ENCODE peak calls at places on chromosome 16, in four cellular contexts. Q is IMR-90, V is K562, W is GM12878. O is an unnamed sample.

GRCh38 chr16:87939562-87940423 is 3.5 kb upstream of the CA5A start:
- DNase-seq in Q (no peak), V (peak), W (no peak), O (no peak)

GRCh38 chr16:12609937-12610699 is 193.6 kb downstream of the CPPED1 start:
- DNase-seq in Q (no peak), V (no peak), W (no peak), O (no peak)

GRCh38 chr16:79358188-79358587 is 242.3 kb downstream of the MAF start:
- DNase-seq in Q (no peak), V (no peak), W (no peak), O (no peak)

GRCh38 chr16:27230562-27230991 is 27.3 kb downstream of the KDM8 start:
- DNase-seq in Q (no peak), V (no peak), W (no peak), O (no peak)

GRCh38 chr16:79597775-79598174 is 2.8 kb downstream of the MAF start:
- DNase-seq in Q (no peak), V (no peak), W (no peak), O (no peak)

GRCh38 chr16:11323551-11324336 is 21.5 kb upstream of the RMI2 start:
- DNase-seq in Q (no peak), V (no peak), W (no peak), O (no peak)

GRCh38 chr16:11034005-11034404 is 89.6 kb downstream of the CLEC16A start:
- DNase-seq in Q (peak), V (no peak), W (no peak), O (no peak)

GRCh38 chr16:60310836-60311445 is 1576.8 kb upstream of the GOT2 start:
- DNase-seq in Q (no peak), V (no peak), W (no peak), O (no peak)

GRCh38 chr16:48276102-48276501 is 28.8 kb upstream of the ABCC11 start:
- DNase-seq in Q (peak), V (no peak), W (no peak), O (peak)

GRCh38 chr16:47958726-47959125 is 197.1 kb downstream of the ABCC12 start:
- DNase-seq in Q (no peak), V (no peak), W (no peak), O (no peak)

GRCh38 chr16:57538235-57538711 is 1.9 kb upstream of the CCDC102A start:
- DNase-seq in Q (no peak), V (no peak), W (no peak), O (no peak)

GRCh38 chr16:89167425-89167941 is 4.1 kb upstream of the CDH15 start:
- DNase-seq in Q (peak), V (peak), W (peak), O (peak)
- TF ChIP-seq FOS in Q (no peak), V (no peak), W (no peak), O (no peak)

GRCh38 chr16:589658-590159 is at the start of gene RAB40C:
- DNase-seq in Q (peak), V (peak), W (peak), O (peak)
- TF ChIP-seq CTCF in Q (peak), V (peak), W (peak), O (no peak)

GRCh38 chr16:50198802-50199410 is 45.8 kb downstream of the TENT4B start:
- DNase-seq in Q (no peak), V (no peak), W (no peak), O (no peak)
- TF ChIP-seq FOS in Q (no peak), V (no peak), W (no peak), O (no peak)

GRCh38 chr16:54817432-54817831 is 113.2 kb upstream of the IRX5 start:
- DNase-seq in Q (no peak), V (no peak), W (no peak), O (no peak)
- TF ChIP-seq CTCF in Q (no peak), V (peak), W (no peak), O (no peak)

DNA sequence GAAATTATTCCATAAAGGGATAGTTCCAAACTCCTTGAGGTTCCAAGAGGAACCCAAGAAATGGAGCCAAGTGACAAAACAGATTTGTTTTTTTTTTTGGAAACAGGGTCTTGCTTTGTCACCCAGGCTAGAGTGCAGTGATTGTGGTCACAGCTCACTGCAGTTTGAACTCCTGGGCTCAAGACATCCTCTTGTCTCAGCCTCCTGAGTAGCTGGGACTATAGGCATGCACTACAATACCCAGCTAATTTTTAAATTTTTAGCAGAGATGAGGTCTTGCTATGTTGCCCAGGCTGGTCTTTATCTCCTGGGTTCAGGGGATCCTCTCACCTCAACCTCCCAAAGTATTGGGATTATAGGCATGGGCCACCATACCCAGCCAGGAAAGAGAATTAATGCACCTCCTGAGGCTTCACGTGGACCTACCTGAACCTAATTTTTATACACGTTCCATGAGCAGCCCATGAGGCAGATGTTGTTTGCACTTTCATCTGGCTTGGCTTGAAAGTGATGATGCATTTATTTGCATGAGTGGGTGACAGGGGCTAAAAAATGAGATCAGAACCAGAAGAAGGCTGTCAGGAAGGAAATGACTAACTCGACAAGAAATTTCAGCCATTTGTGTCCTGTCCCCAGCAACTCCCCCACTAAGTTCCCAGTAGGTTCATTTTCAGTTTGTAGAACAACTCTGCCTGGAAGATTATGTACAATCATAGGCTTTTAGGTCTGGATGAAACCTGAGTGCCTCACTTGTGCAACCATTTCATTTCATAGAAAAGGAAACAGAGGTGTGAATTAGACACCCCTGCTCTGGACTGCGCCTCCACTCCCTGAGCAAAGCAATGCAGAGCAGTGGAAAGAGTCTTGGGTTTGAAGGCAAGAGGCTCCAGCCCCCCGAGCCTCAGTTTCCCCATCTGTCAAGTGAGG is 10.3 kb upstream of the IRF8 start:
- DNase-seq in Q (peak), V (no peak), W (peak), O (peak)
- TF ChIP-seq FOS in Q (no peak), V (no peak), W (no peak), O (peak)

DNA sequence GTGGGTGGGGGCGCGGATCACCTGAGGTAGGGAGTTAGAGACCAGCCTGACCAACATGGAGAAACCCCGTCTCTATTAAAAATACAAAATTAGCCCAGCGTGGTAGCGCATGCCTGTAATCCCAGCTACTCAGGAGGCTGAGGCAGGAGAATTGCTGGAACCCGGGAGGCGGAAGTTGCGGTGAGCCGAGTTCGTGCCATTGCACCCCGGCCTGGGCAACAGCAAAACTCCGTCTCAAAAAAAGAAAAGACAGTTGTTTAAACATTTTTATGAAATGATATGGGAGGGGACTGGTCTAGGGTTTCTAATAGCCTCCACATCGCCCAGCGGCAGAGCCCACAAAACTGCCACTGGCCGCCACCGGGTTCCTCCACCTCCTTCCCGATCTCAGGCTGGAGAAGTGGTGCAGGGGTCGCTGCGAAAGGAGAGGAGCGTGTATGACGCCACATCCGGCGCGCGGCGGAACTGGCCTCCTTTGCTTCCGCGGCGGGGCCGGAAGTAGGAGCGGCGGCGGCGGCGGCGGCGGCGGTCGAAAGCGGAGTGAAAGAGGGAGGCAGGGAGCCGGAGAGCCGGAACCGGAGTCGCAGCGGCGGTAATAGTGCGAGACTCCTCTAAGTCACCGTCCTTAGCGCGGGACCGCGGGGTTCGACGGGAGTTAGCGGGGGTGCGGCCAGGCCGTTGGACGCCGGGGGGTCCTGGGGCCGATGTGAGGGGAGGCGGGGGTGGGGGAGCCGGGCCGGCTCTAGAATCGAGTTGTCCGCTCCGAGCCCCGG is at the start of gene PPP4C:
- DNase-seq in Q (peak), V (peak), W (no peak), O (peak)
- TF ChIP-seq CTCF in Q (peak), V (no peak), W (no peak), O (no peak)

GRCh38 chr16:23274968-23275367 is 27.1 kb upstream of the SCNN1B start:
- DNase-seq in Q (no peak), V (peak), W (no peak), O (no peak)
- TF ChIP-seq FOS in Q (no peak), V (no peak), W (no peak), O (no peak)

GRCh38 chr16:2964416-2965223 is 545 bp downstream of the KREMEN2 start:
- DNase-seq in Q (no peak), V (peak), W (no peak), O (no peak)
- TF ChIP-seq CTCF in Q (no peak), V (no peak), W (no peak), O (no peak)

O was measured in endothelial cell of umbilical vein.